ENCODE peak calls at places on chromosomes 2 and 18, in five cellular contexts. D is GM03348; U is stimulated activated CD4-positive, alpha-beta T cell treated with anti-CD3 and anti-CD28 coated beads, Interleukin-15, amount 100 ng/mL, for 1 hour; G is HT1080; M is RWPE1. N is an unnamed sample.

GRCh38 chr2:128385365-128385764 is 66.7 kb upstream of the HS6ST1 start:
- DNase-seq in D (no peak), U (no peak), G (no peak), M (no peak), N (no peak)

GRCh38 chr2:18856766-18857165 is 267.4 kb upstream of the NT5C1B start:
- DNase-seq in D (no peak), U (no peak), G (no peak), M (no peak), N (no peak)

GRCh38 chr2:234304945-234305344 is 191.9 kb downstream of the ARL4C start:
- DNase-seq in D (peak), U (no peak), G (peak), M (peak), N (no peak)

GRCh38 chr2:205017381-205017780 is 472.1 kb downstream of the PARD3B start:
- DNase-seq in D (no peak), U (no peak), G (no peak), M (no peak), N (no peak)

GRCh38 chr2:108612514-108613183 is 78.4 kb downstream of the LIMS1 start:
- DNase-seq in D (no peak), U (peak), G (no peak), M (no peak), N (no peak)

GRCh38 chr18:67199993-67200617 is 316.4 kb downstream of the DSEL start:
- DNase-seq in D (peak), U (no peak), G (peak), M (peak), N (peak)

GRCh38 chr2:97761192-97761591 is 47.8 kb downstream of the ZAP70 start:
- DNase-seq in D (no peak), U (peak), G (no peak), M (no peak), N (no peak)

GRCh38 chr2:215835641-215836040 is 177.7 kb downstream of the MREG start:
- DNase-seq in D (no peak), U (no peak), G (no peak), M (no peak), N (no peak)